ENCODE peak calls at places on chromosomes 12 and 14, in seven cellular contexts. G, K, I, L, Y, E and B are unnamed samples.

GRCh38 chr14:71338153-71338552 is 430.9 kb downstream of the PCNX1 start:
- DNase-seq in L (no peak), Y (no peak), K (no peak), E (no peak), G (no peak), I (no peak), B (no peak)

GRCh38 chr12:120261951-120262851 is 3.3 kb downstream of the PXN start:
- DNase-seq in Y (no peak), K (no peak), L (no peak), G (peak; percentile 58), I (no peak), E (no peak), B (no peak)

GRCh38 chr14:97456958-97457357 is 659.8 kb downstream of the VRK1 start:
- DNase-seq in I (no peak), Y (no peak), E (peak; percentile 50), G (no peak), L (peak; percentile 26), K (no peak), B (no peak)

GRCh38 chr14:76863724-76864407 is 37.7 kb downstream of the LRRC74A start:
- DNase-seq in E (no peak), G (peak; percentile 41), I (no peak), L (no peak), K (peak; percentile 27), Y (no peak), B (peak; percentile 86)

GRCh38 chr12:48025281-48025680 is 21.0 kb upstream of the COL2A1 start:
- DNase-seq in K (no peak), L (no peak), I (no peak), G (no peak), Y (no peak), E (no peak), B (no peak)

GRCh38 chr14:105899071-105899641 is 372.8 kb downstream of the TMEM121 start:
- DNase-seq in L (no peak), G (no peak), Y (no peak), I (no peak), E (no peak), K (no peak), B (no peak)

GRCh38 chr12:7638764-7639570 is 26.7 kb downstream of the APOBEC1 start:
- DNase-seq in Y (peak; percentile 85), G (peak; percentile 89), I (peak; percentile 63), L (peak; percentile 91), E (peak; percentile 66), K (no peak), B (peak; percentile 23)

GRCh38 chr12:13559318-13559978 is 362.9 kb downstream of the EMP1 start:
- DNase-seq in G (no peak), I (no peak), Y (no peak), E (no peak), K (no peak), L (no peak), B (no peak)

GRCh38 chr12:80187660-80188090 is 88.3 kb downstream of the OTOGL start:
- DNase-seq in K (no peak), L (peak; percentile 59), Y (peak; percentile 61), E (no peak), G (no peak), I (no peak), B (peak; percentile 77)

GRCh38 chr12:33277386-33277785 is 162.2 kb downstream of the SYT10 start:
- DNase-seq in G (no peak), Y (no peak), L (no peak), E (no peak), I (no peak), K (no peak), B (no peak)

GRCh38 chr12:99670635-99671034 is 23.1 kb downstream of the GARIN6 start:
- DNase-seq in L (no peak), I (no peak), K (no peak), Y (no peak), E (no peak), G (no peak), B (no peak)

GRCh38 chr12:104460973-104461693 is 4.4 kb downstream of the CHST11 start:
- DNase-seq in G (no peak), K (no peak), E (no peak), Y (no peak), L (no peak), I (no peak), B (no peak)

GRCh38 chr12:8011331-8011730 is 21.2 kb upstream of the FOXJ2 start:
- DNase-seq in L (no peak), I (no peak), E (no peak), Y (no peak), G (no peak), K (no peak), B (no peak)

GRCh38 chr14:29925106-29925722 is 2.4 kb downstream of the PRKD1 start:
- DNase-seq in I (no peak), L (no peak), K (no peak), Y (peak; percentile 43), E (no peak), G (no peak), B (no peak)

GRCh38 chr14:64611358-64612020 is 61.7 kb downstream of the PPP1R36 start:
- DNase-seq in L (no peak), E (no peak), I (no peak), K (no peak), G (peak; percentile 7), Y (peak; percentile 63), B (no peak)

GRCh38 chr12:109555431-109556315 is 17.6 kb downstream of the MMAB start:
- DNase-seq in I (no peak), G (no peak), K (no peak), E (no peak), L (no peak), Y (no peak), B (no peak)

GRCh38 chr14:63897706-63898105 is 44.9 kb downstream of the SYNE2 start:
- DNase-seq in K (no peak), Y (peak; percentile 69), E (no peak), L (no peak), I (no peak), G (no peak), B (no peak)

GRCh38 chr12:80332827-80333226 is 111.2 kb upstream of the PTPRQ start:
- DNase-seq in G (no peak), Y (no peak), E (no peak), K (no peak), L (no peak), I (no peak), B (no peak)

GRCh38 chr12:132772551-132772950 is 10.9 kb upstream of the ANKLE2 start:
- DNase-seq in E (no peak), K (no peak), I (no peak), L (no peak), Y (no peak), G (no peak), B (no peak)

GRCh38 chr12:64670856-64671639 is 60.8 kb downstream of the RASSF3 start:
- DNase-seq in I (no peak), E (no peak), Y (peak; percentile 61), K (no peak), G (no peak), L (peak; percentile 70), B (no peak)

GRCh38 chr12:2023365-2023764 is 19.1 kb upstream of the DCP1B start:
- DNase-seq in I (no peak), K (no peak), G (no peak), Y (no peak), L (no peak), E (no peak), B (no peak)

GRCh38 chr14:58617619-58618018 is 20.1 kb upstream of the DACT1 start:
- DNase-seq in Y (no peak), L (no peak), G (no peak), K (no peak), I (no peak), E (no peak), B (no peak)

GRCh38 chr14:59268011-59268410 is 79.5 kb downstream of the DAAM1 start:
- DNase-seq in E (no peak), L (no peak), K (no peak), G (no peak), I (no peak), Y (peak; percentile 24), B (no peak)

GRCh38 chr12:76621582-76622024 is 62.0 kb upstream of the OSBPL8 start:
- DNase-seq in I (peak; percentile 57), Y (peak; percentile 73), G (peak; percentile 88), L (peak; percentile 75), K (no peak), E (peak; percentile 43), B (peak; percentile 69)

GRCh38 chr14:50501642-50502041 is 30.7 kb downstream of the MAP4K5 start:
- DNase-seq in G (no peak), I (no peak), E (no peak), Y (peak; percentile 33), K (no peak), L (no peak), B (no peak)

GRCh38 chr12:53207042-53207441 is at the start of gene ITGB7:
- DNase-seq in L (no peak), E (peak; percentile 72), Y (no peak), I (peak; percentile 45), G (no peak), K (no peak), B (no peak)

GRCh38 chr12:53208435-53208834 is 1.4 kb upstream of the ITGB7 start:
- DNase-seq in Y (no peak), I (no peak), E (no peak), K (no peak), L (no peak), G (no peak), B (no peak)

GRCh38 chr12:53204351-53204750 is 2.7 kb downstream of the ITGB7 start:
- DNase-seq in L (no peak), I (no peak), Y (no peak), G (no peak), K (no peak), E (no peak), B (no peak)

GRCh38 chr12:53208877-53209463 is 1.9 kb upstream of the ITGB7 start:
- DNase-seq in I (no peak), G (no peak), K (no peak), L (no peak), E (no peak), Y (no peak), B (no peak)

GRCh38 chr12:53205747-53206146 is 1.3 kb downstream of the ITGB7 start:
- DNase-seq in G (peak; percentile 46), Y (peak; percentile 89), I (peak; percentile 28), L (no peak), E (peak; percentile 58), K (no peak), B (no peak)
- H3K4me3 ChIP-seq in G (no peak overlapping the region), Y (no peak overlapping the region), I (peak overlapping the region; percentile 78), L (no peak overlapping the region), E (peak overlapping the region; percentile 71), K (no peak overlapping the region), B (no peak overlapping the region)

DNA sequence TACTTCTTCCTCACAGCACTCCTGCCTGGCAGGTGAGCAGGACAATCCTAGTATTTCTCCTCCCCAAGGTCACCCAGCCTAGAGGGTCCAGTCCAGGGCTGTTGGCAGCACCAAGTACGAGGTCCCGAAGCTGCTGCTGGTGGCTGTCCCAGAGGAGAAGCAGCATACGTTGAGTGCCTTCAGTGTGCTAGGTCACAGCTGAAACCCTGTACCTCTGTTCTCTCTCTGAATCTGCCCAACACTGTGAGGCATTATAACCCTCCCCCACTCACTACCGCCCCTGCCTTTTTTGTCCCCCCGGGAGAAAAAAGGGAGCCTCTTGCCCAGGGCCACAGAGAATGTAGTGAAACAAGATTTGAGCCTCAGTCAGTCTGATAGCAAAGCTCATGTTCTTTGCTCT is 53.4 kb downstream of the PPP2R5C start:
- DNase-seq in G (no peak), I (no peak), E (no peak), Y (no peak), K (no peak), L (no peak), B (no peak)
- H3K4me1 ChIP-seq in G (no peaks in the 10 kb centered on the region), I (peaks cover 66% of the 10 kb centered on the region), E (peaks cover 84% of the 10 kb centered on the region), Y (no peaks in the 10 kb centered on the region), K (peaks cover 27% of the 10 kb centered on the region), L (peaks cover 14% of the 10 kb centered on the region), B (peaks cover 57% of the 10 kb centered on the region)

GRCh38 chr12:70815056-70815455 is 105.5 kb downstream of the PTPRR start:
- DNase-seq in L (no peak), K (no peak), I (no peak), E (no peak), Y (no peak), G (no peak), B (no peak)
- H3K27ac ChIP-seq in L (no peak overlapping the region), K (no peak overlapping the region), I (no peak overlapping the region), E (no peak overlapping the region), Y (no peak overlapping the region), G (no peak overlapping the region), B (no peak overlapping the region)

GRCh38 chr14:101561145-101561896 is at the start of gene DIO3:
- DNase-seq in G (peak; percentile 42), E (no peak), I (no peak), K (no peak), L (peak; percentile 67), Y (peak; percentile 48), B (no peak)
- H3K4me3 ChIP-seq in G (no peak within 1 kb of the TSS), E (no peak within 1 kb of the TSS), I (no peak within 1 kb of the TSS), K (no peak within 1 kb of the TSS), L (no peak within 1 kb of the TSS), Y (no peak within 1 kb of the TSS), B (no peak within 1 kb of the TSS)